ENCODE peak calls at places on chromosomes 3 and 15, in nine cellular contexts. Z is posterior vena cava; X is neural crest cell; C is cardiac muscle cell; D is H9; Q is T-helper 9 cell; S is non-pigmented ciliary epithelial cell; V is activated CD4-positive, alpha-beta T cell treated with anti-CD3 and anti-CD28 coated beads for 24 hours; I is ureter. A is an unnamed sample.

GRCh38 chr3:49563766-49564165 is 9.5 kb downstream of the BSN start:
- DNase-seq in Z (no peak), X (no peak), C (no peak), D (no peak), Q (no peak), S (no peak), V (no peak), I (no peak), A (peak; percentile 65)

GRCh38 chr3:114328345-114328744 is 34.5 kb downstream of the TIGIT start:
- DNase-seq in Z (no peak), X (no peak), C (no peak), D (no peak), Q (no peak), S (no peak), V (no peak), I (no peak), A (no peak)

GRCh38 chr3:161265916-161266571 is 44.9 kb downstream of the NMD3 start:
- DNase-seq in Z (no peak), X (no peak), C (no peak), D (no peak), Q (no peak), S (no peak), V (no peak), I (no peak), A (no peak)

GRCh38 chr3:12898290-12898979 is 57.1 kb upstream of the RPL32 start:
- DNase-seq in Z (no peak), X (no peak), C (no peak), D (no peak), Q (no peak), S (no peak), V (no peak), I (no peak), A (no peak)

GRCh38 chr3:89803711-89804110 is 696.3 kb downstream of the EPHA3 start:
- DNase-seq in Z (no peak), X (no peak), C (no peak), D (no peak), Q (no peak), S (no peak), V (no peak), I (no peak), A (no peak)

GRCh38 chr15:69794643-69795461 is 302.9 kb downstream of the TLE3 start:
- DNase-seq in Z (no peak), X (no peak), C (peak; percentile 34), D (peak; percentile 22), Q (no peak), S (no peak), V (no peak), I (no peak), A (no peak)

GRCh38 chr3:101381809-101382208 is 61.4 kb upstream of the IMPG2 start:
- DNase-seq in Z (no peak), X (no peak), C (peak; percentile 44), D (no peak), Q (no peak), S (no peak), V (no peak), I (no peak), A (peak; percentile 14)

GRCh38 chr3:146078031-146078430 is 83.0 kb downstream of the PLOD2 start:
- DNase-seq in Z (no peak), X (no peak), C (no peak), D (no peak), Q (no peak), S (no peak), V (no peak), I (no peak), A (no peak)

GRCh38 chr3:82824491-82824890 is 1063.0 kb upstream of the GBE1 start:
- DNase-seq in Z (no peak), X (no peak), C (no peak), D (no peak), Q (no peak), S (peak; percentile 9), V (no peak), I (no peak), A (no peak)

GRCh38 chr15:49686626-49687025 is 65.8 kb downstream of the DTWD1 start:
- DNase-seq in Z (no peak), X (no peak), C (no peak), D (no peak), Q (no peak), S (no peak), V (no peak), I (no peak), A (no peak)

GRCh38 chr15:78213425-78213750 is 21.0 kb downstream of the ACSBG1 start:
- DNase-seq in Z (no peak), X (no peak), C (no peak), D (no peak), Q (no peak), S (no peak), V (no peak), I (no peak), A (no peak)

GRCh38 chr15:71781179-71781964 is 29.0 kb upstream of the NR2E3 start:
- DNase-seq in Z (no peak), X (no peak), C (no peak), D (no peak), Q (no peak), S (peak; percentile 59), V (no peak), I (no peak), A (no peak)